ENCODE peak calls at places on chromosomes 6 and 20, in four cellular contexts. R is fibroblast of the conjunctiva; A is central memory CD4-positive, alpha-beta T cell; F is activated gamma-delta T cell treated with Interleukin-2 at 50 U/mL for 16 hours. G is an unnamed sample.

GRCh38 chr6:29631209-29631810 is 1.7 kb downstream of the GABBR1 start:
- DNase-seq in R (no peak), A (no peak), F (no peak), G (no peak)

GRCh38 chr20:49762940-49763766 is 49.5 kb upstream of the B4GALT5 start:
- DNase-seq in R (no peak), A (no peak), F (no peak), G (no peak)

GRCh38 chr6:134826889-134827737 is 122.8 kb downstream of the ALDH8A1 start:
- DNase-seq in R (peak), A (no peak), F (no peak), G (peak)

GRCh38 chr20:64083380-64084208 is 604 bp downstream of the LKAAEAR1 start:
- DNase-seq in R (peak), A (peak), F (peak), G (no peak)

GRCh38 chr6:11423072-11423471 is 114.5 kb upstream of the TMEM170B start:
- DNase-seq in R (no peak), A (no peak), F (no peak), G (no peak)

GRCh38 chr6:4820704-4821276 is 44.6 kb downstream of the CDYL start:
- DNase-seq in R (peak), A (no peak), F (no peak), G (no peak)

GRCh38 chr6:123965894-123966293 is 162.2 kb downstream of the NKAIN2 start:
- DNase-seq in R (no peak), A (no peak), F (no peak), G (no peak)

GRCh38 chr6:111642463-111643158 is 36.9 kb upstream of the TRAF3IP2 start:
- DNase-seq in R (peak), A (no peak), F (no peak), G (peak)

GRCh38 chr20:47173596-47174216 is 182.8 kb downstream of the ZMYND8 start:
- DNase-seq in R (no peak), A (no peak), F (no peak), G (no peak)

GRCh38 chr20:43183526-43183925 is 6.2 kb downstream of the PTPRT start:
- DNase-seq in R (no peak), A (no peak), F (no peak), G (no peak)

GRCh38 chr20:15146948-15147347 is 809.5 kb upstream of the FLRT3 start:
- DNase-seq in R (no peak), A (no peak), F (no peak), G (no peak)

GRCh38 chr20:60008130-60008808 is 50.0 kb downstream of the CDH26 start:
- DNase-seq in R (no peak), A (no peak), F (no peak), G (no peak)

GRCh38 chr20:32439132-32439829 is 81.2 kb downstream of the ASXL1 start:
- DNase-seq in R (peak), A (no peak), F (no peak), G (peak)

GRCh38 chr6:161673026-161673425 is 399.2 kb upstream of the AGPAT4 start:
- DNase-seq in R (no peak), A (no peak), F (no peak), G (no peak)

GRCh38 chr20:37095108-37095608 is 639 bp downstream of the RBL1 start:
- DNase-seq in R (no peak), A (peak), F (peak), G (no peak)

GRCh38 chr6:11205721-11206120 is 26.7 kb downstream of the NEDD9 start:
- DNase-seq in R (no peak), A (no peak), F (no peak), G (no peak)

GRCh38 chr6:56927538-56928453 is 27.1 kb upstream of the BEND6 start:
- DNase-seq in R (no peak), A (no peak), F (no peak), G (no peak)

GRCh38 chr20:45098096-45098773 is 2.7 kb downstream of the KCNS1 start:
- DNase-seq in R (no peak), A (no peak), F (no peak), G (no peak)

GRCh38 chr6:52641826-52642225 is 29.1 kb upstream of the TMEM14A start:
- DNase-seq in R (no peak), A (no peak), F (no peak), G (no peak)

GRCh38 chr20:5529331-5530142 is 212.8 kb upstream of the PROKR2 start:
- DNase-seq in R (peak), A (peak), F (peak), G (peak)

GRCh38 chr6:127587875-127588274 is 10.9 kb downstream of the C6orf58 start:
- DNase-seq in R (no peak), A (no peak), F (no peak), G (no peak)

GRCh38 chr6:144284753-144285547 is at the start of gene UTRN:
- DNase-seq in R (peak), A (peak), F (peak), G (peak)

GRCh38 chr20:58294497-58295455 is 14.7 kb upstream of the RAB22A start:
- DNase-seq in R (no peak), A (no peak), F (no peak), G (no peak)

GRCh38 chr20:62711703-62712101 is 3.1 kb downstream of the NTSR1 start:
- DNase-seq in R (no peak), A (no peak), F (no peak), G (no peak)

GRCh38 chr20:47126709-47127108 is 229.8 kb downstream of the ZMYND8 start:
- DNase-seq in R (no peak), A (no peak), F (no peak), G (no peak)

GRCh38 chr6:73078908-73079610 is 146.2 kb downstream of the KHDC1L start:
- DNase-seq in R (no peak), A (no peak), F (no peak), G (no peak)

GRCh38 chr20:62066983-62067433 is 1.3 kb upstream of the TAF4 start:
- DNase-seq in R (no peak), A (no peak), F (no peak), G (no peak)

GRCh38 chr6:108651781-108652227 is 91.1 kb downstream of the FOXO3 start:
- DNase-seq in R (peak), A (no peak), F (no peak), G (peak)

GRCh38 chr6:77037439-77037838 is 425.9 kb downstream of the HTR1B start:
- DNase-seq in R (no peak), A (no peak), F (no peak), G (no peak)

GRCh38 chr6:36127462-36128016 is 2.8 kb upstream of the MAPK13 start:
- DNase-seq in R (peak), A (no peak), F (no peak), G (peak)

GRCh38 chr6:11911535-11911934 is 100.6 kb upstream of the HIVEP1 start:
- DNase-seq in R (no peak), A (no peak), F (no peak), G (no peak)

GRCh38 chr20:25178563-25179438 is 16.7 kb upstream of the ENTPD6 start:
- DNase-seq in R (peak), A (peak), F (no peak), G (peak)

GRCh38 chr6:155495011-155495768 is 39.6 kb upstream of the NOX3 start:
- DNase-seq in R (peak), A (no peak), F (no peak), G (peak)

GRCh38 chr6:138550346-138550767 is 51.1 kb upstream of the NHSL1 start:
- DNase-seq in R (no peak), A (no peak), F (no peak), G (no peak)

GRCh38 chr6:169853196-169854082 is 102.0 kb downstream of the ERMARD start:
- DNase-seq in R (no peak), A (no peak), F (no peak), G (no peak)

GRCh38 chr6:16238057-16238657 is at the start of gene GMPR:
- DNase-seq in R (peak), A (peak), F (peak), G (no peak)